ENCODE peak calls at places on chromosome 3, in ten cellular contexts. J, Y, G, W, V, S, H, F, B and L are unnamed samples.

GRCh38 chr3:112486811-112487505 is 12.3 kb downstream of the BTLA start:
- DNase-seq in Y (no peak), B (no peak), F (no peak), H (peak; percentile 32), G (peak; percentile 22), W (no peak), S (no peak), V (no peak), J (no peak), L (no peak)

GRCh38 chr3:64867204-64867603 is 179.4 kb upstream of the ADAMTS9 start:
- DNase-seq in H (no peak), B (no peak), V (no peak), J (no peak), Y (no peak), W (no peak), G (no peak), S (no peak), F (no peak), L (no peak)

GRCh38 chr3:177830411-177830849 is 633.1 kb upstream of the TBL1XR1 start:
- DNase-seq in V (no peak), J (peak; percentile 87), H (peak; percentile 80), G (no peak), S (no peak), Y (peak; percentile 73), B (no peak), F (no peak), W (no peak), L (no peak)

GRCh38 chr3:101814835-101815234 is 34.5 kb upstream of the NFKBIZ start:
- DNase-seq in G (no peak), S (no peak), B (no peak), W (no peak), F (no peak), Y (no peak), J (no peak), V (no peak), H (no peak), L (no peak)

GRCh38 chr3:112984485-112984884 is 6.3 kb upstream of the GTPBP8 start:
- DNase-seq in B (no peak), J (peak; percentile 40), Y (no peak), W (no peak), H (no peak), G (peak; percentile 57), V (no peak), F (no peak), S (no peak), L (no peak)

GRCh38 chr3:158768361-158768787 is 33.5 kb upstream of the MFSD1 start:
- DNase-seq in B (no peak), S (peak; percentile 58), G (peak; percentile 75), V (no peak), W (no peak), Y (peak; percentile 61), J (no peak), H (peak; percentile 55), F (no peak), L (peak; percentile 84)

GRCh38 chr3:148962513-148962912 is 28.8 kb upstream of the GYG1 start:
- DNase-seq in Y (peak; percentile 61), G (peak; percentile 86), V (no peak), H (peak; percentile 81), F (no peak), W (peak; percentile 7), J (no peak), S (no peak), B (no peak), L (peak; percentile 89)

GRCh38 chr3:16488637-16489036 is 24.9 kb downstream of the RFTN1 start:
- DNase-seq in J (no peak), S (no peak), F (no peak), V (no peak), G (no peak), B (no peak), H (no peak), Y (no peak), W (no peak), L (no peak)

GRCh38 chr3:145070795-145071194 is 1090.2 kb downstream of the PLOD2 start:
- DNase-seq in F (no peak), V (no peak), W (no peak), Y (no peak), S (no peak), B (no peak), J (no peak), H (no peak), G (no peak), L (no peak)

GRCh38 chr3:4957978-4958377 is 21.3 kb upstream of the BHLHE40 start:
- DNase-seq in F (no peak), G (no peak), J (no peak), W (no peak), B (no peak), S (no peak), H (no peak), V (no peak), Y (no peak), L (peak; percentile 69)

GRCh38 chr3:63364909-63365308 is 86.8 kb downstream of the SYNPR start:
- DNase-seq in S (no peak), F (no peak), V (no peak), G (no peak), J (no peak), H (no peak), Y (no peak), B (no peak), W (no peak), L (peak; percentile 66)

GRCh38 chr3:113773381-113773780 is 26.5 kb downstream of the ATP6V1A start:
- DNase-seq in H (peak; percentile 41), G (no peak), Y (peak; percentile 67), S (no peak), V (no peak), F (no peak), W (no peak), J (no peak), B (no peak), L (no peak)

GRCh38 chr3:128549283-128550112 is 56.5 kb upstream of the GATA2 start:
- DNase-seq in S (peak; percentile 64), B (no peak), G (peak; percentile 96), V (no peak), J (no peak), H (peak; percentile 89), W (no peak), Y (peak; percentile 58), F (no peak), L (no peak)

GRCh38 chr3:141784096-141784495 is 20.9 kb downstream of the GRK7 start:
- DNase-seq in W (no peak), F (no peak), J (no peak), G (no peak), B (no peak), V (no peak), Y (no peak), H (no peak), S (no peak), L (no peak)

GRCh38 chr3:32249184-32249782 is 10.8 kb downstream of the CMTM8 start:
- DNase-seq in J (no peak), S (no peak), Y (peak; percentile 57), G (no peak), F (no peak), W (no peak), H (peak; percentile 88), B (no peak), V (no peak), L (no peak)

GRCh38 chr3:16377847-16378302 is 112.9 kb downstream of the OXNAD1 start:
- DNase-seq in V (no peak), G (no peak), B (no peak), W (peak; percentile 47), H (no peak), Y (no peak), S (no peak), F (no peak), J (no peak), L (no peak)

GRCh38 chr3:24683511-24684384 is 189.1 kb upstream of the THRB start:
- DNase-seq in G (peak; percentile 61), W (no peak), J (peak; percentile 34), B (no peak), Y (peak; percentile 64), V (no peak), F (no peak), H (peak; percentile 55), S (no peak), L (no peak)

GRCh38 chr3:67976683-67977082 is 322.3 kb upstream of the SUCLG2 start:
- DNase-seq in B (no peak), S (no peak), F (no peak), J (no peak), G (no peak), V (no peak), W (no peak), Y (no peak), H (peak; percentile 3), L (no peak)

GRCh38 chr3:55688154-55688553 is 201.0 kb upstream of the WNT5A start:
- DNase-seq in G (no peak), F (no peak), J (no peak), H (no peak), Y (no peak), W (peak; percentile 67), V (no peak), S (no peak), B (no peak), L (no peak)

GRCh38 chr3:125357032-125357658 is 18.0 kb downstream of the ZNF148 start:
- DNase-seq in Y (peak; percentile 62), S (peak; percentile 54), B (no peak), J (peak; percentile 27), F (peak; percentile 76), H (peak; percentile 61), G (peak; percentile 66), V (no peak), W (no peak), L (peak; percentile 70)

GRCh38 chr3:190229632-190230424 is 92.4 kb downstream of the CLDN1 start:
- DNase-seq in V (no peak), G (peak; percentile 28), S (no peak), H (peak; percentile 70), B (no peak), Y (no peak), J (no peak), W (no peak), F (peak; percentile 35), L (no peak)

GRCh38 chr3:163809540-163809993 is 1268.7 kb downstream of the SI start:
- DNase-seq in Y (no peak), J (no peak), G (no peak), W (peak; percentile 5), S (no peak), F (no peak), V (no peak), H (no peak), B (no peak), L (no peak)

GRCh38 chr3:29382399-29382798 is 101.5 kb downstream of the RBMS3 start:
- DNase-seq in Y (peak; percentile 19), S (no peak), V (no peak), G (no peak), H (peak; percentile 50), J (no peak), W (no peak), B (no peak), F (no peak), L (no peak)

GRCh38 chr3:117193390-117193789 is 483.8 kb downstream of the TUSC7 start:
- DNase-seq in S (no peak), J (no peak), Y (no peak), H (peak; percentile 10), B (no peak), G (no peak), W (no peak), V (no peak), F (no peak), L (no peak)

GRCh38 chr3:169268286-169268776 is 395.2 kb downstream of the MECOM start:
- DNase-seq in Y (no peak), S (no peak), J (no peak), V (no peak), H (no peak), B (no peak), G (peak; percentile 44), F (no peak), W (no peak), L (no peak)

GRCh38 chr3:163490119-163490518 is 1588.2 kb downstream of the SI start:
- DNase-seq in G (no peak), B (no peak), W (peak; percentile 21), J (no peak), Y (peak; percentile 3), V (no peak), S (peak; percentile 44), F (no peak), H (peak; percentile 15), L (peak; percentile 93)

GRCh38 chr3:194237110-194237509 is 101.2 kb downstream of the HES1 start:
- DNase-seq in F (no peak), W (no peak), S (no peak), V (no peak), G (no peak), H (no peak), Y (no peak), B (no peak), J (no peak), L (no peak)

GRCh38 chr3:123026551-123027291 is 842 bp downstream of the SEMA5B start:
- DNase-seq in J (no peak), H (no peak), F (no peak), S (peak; percentile 46), W (no peak), Y (peak; percentile 10), B (no peak), V (no peak), G (no peak), L (peak; percentile 85)